ENCODE peak calls at places on chromosome 1, in ten cellular contexts. F, K, M, I, H, T, B, S, P and W are unnamed samples.

GRCh38 chr1:248863011-248863881 is 4.4 kb upstream of the ZNF692 start:
- DNase-seq in F (peak; percentile 87), K (peak; percentile 44), M (peak; percentile 73), I (peak; percentile 75), H (peak; percentile 61), T (peak; percentile 92), B (peak; percentile 81), S (peak; percentile 86), P (peak; percentile 85), W (peak; percentile 58)

GRCh38 chr1:15402809-15403450 is 6.8 kb upstream of the EFHD2 start:
- DNase-seq in F (no peak), K (no peak), M (no peak), I (no peak), H (no peak), T (no peak), B (no peak), S (no peak), P (no peak), W (no peak)

GRCh38 chr1:215507119-215507518 is 60.0 kb upstream of the KCTD3 start:
- DNase-seq in F (no peak), K (no peak), M (no peak), I (no peak), H (no peak), T (no peak), B (no peak), S (no peak), P (no peak), W (peak; percentile 23)

GRCh38 chr1:235650341-235651169 is 971 bp upstream of the GNG4 start:
- DNase-seq in F (no peak), K (no peak), M (no peak), I (no peak), H (no peak), T (no peak), B (no peak), S (no peak), P (no peak), W (no peak)

GRCh38 chr1:25700124-25700523 is 83.5 kb downstream of the MAN1C1 start:
- DNase-seq in F (no peak), K (no peak), M (no peak), I (no peak), H (no peak), T (no peak), B (no peak), S (no peak), P (no peak), W (no peak)

GRCh38 chr1:180522204-180522497 is 19.8 kb upstream of the ACBD6 start:
- DNase-seq in F (no peak), K (no peak), M (no peak), I (no peak), H (no peak), T (no peak), B (no peak), S (no peak), P (no peak), W (no peak)

GRCh38 chr1:67850151-67850551 is 16.9 kb upstream of the GNG12 start:
- DNase-seq in F (no peak), K (no peak), M (no peak), I (no peak), H (no peak), T (no peak), B (peak; percentile 71), S (peak; percentile 28), P (no peak), W (peak; percentile 66)

GRCh38 chr1:113266788-113267187 is 123.5 kb upstream of the MAGI3 start:
- DNase-seq in F (no peak), K (no peak), M (no peak), I (no peak), H (no peak), T (no peak), B (no peak), S (no peak), P (no peak), W (no peak)